ENCODE peak calls at places on chromosomes 13 and 19, in ten cellular contexts. S is left ventricle myocardium superior; N is iPS-NIHi11; T is endothelial cell; D is HFF-Myc; Z is cardiac fibroblast; G is stimulated activated CD4-positive, alpha-beta T cell treated with anti-CD3 and anti-CD28 coated beads, Interleukin-1b, Interleukin-23, amount 100 ng/mL, for 24 hours; X is mammary epithelial cell; O is uterus; U is NCI-H2029 treated with DMSO at 0.1 percent for 48 hours. B is an unnamed sample.
A peak's percentile ranks its signal among the peaks of the same experiment; 100 is the strongest.

GRCh38 chr13:66994097-66994496 is 236.0 kb downstream of the PCDH9 start:
- DNase-seq in S (peak; percentile 58), N (peak; percentile 80), T (peak; percentile 85), D (no peak), Z (peak; percentile 83), G (no peak), X (peak; percentile 66), O (no peak), U (no peak), B (no peak)

GRCh38 chr19:19634516-19635312 is 6.7 kb upstream of the LPAR2 start:
- DNase-seq in S (no peak), N (no peak), T (no peak), D (no peak), Z (no peak), G (no peak), X (no peak), O (no peak), U (no peak), B (no peak)

GRCh38 chr13:28013482-28013881 is 25.0 kb upstream of the URAD start:
- DNase-seq in S (no peak), N (no peak), T (no peak), D (no peak), Z (no peak), G (no peak), X (no peak), O (no peak), U (no peak), B (no peak)

GRCh38 chr19:1206733-1207301 is 1.2 kb downstream of the STK11 start:
- DNase-seq in S (no peak), N (no peak), T (no peak), D (no peak), Z (peak; percentile 16), G (no peak), X (no peak), O (no peak), U (no peak), B (no peak)

GRCh38 chr19:32830231-32831014 is 39.1 kb downstream of the SLC7A9 start:
- DNase-seq in S (no peak), N (no peak), T (no peak), D (no peak), Z (peak; percentile 33), G (no peak), X (no peak), O (no peak), U (no peak), B (no peak)

GRCh38 chr13:51562011-51562671 is 22.1 kb upstream of the WDFY2 start:
- DNase-seq in S (no peak), N (no peak), T (no peak), D (no peak), Z (no peak), G (no peak), X (no peak), O (no peak), U (no peak), B (no peak)

GRCh38 chr13:106657104-106657503 is 89.2 kb upstream of the ARGLU1 start:
- DNase-seq in S (no peak), N (no peak), T (no peak), D (no peak), Z (no peak), G (no peak), X (no peak), O (no peak), U (no peak), B (no peak)

GRCh38 chr13:106151056-106151699 is 384.3 kb downstream of the EFNB2 start:
- DNase-seq in S (no peak), N (peak; percentile 28), T (no peak), D (peak; percentile 79), Z (peak; percentile 97), G (no peak), X (peak; percentile 99), O (no peak), U (no peak), B (peak; percentile 35)

GRCh38 chr13:59543418-59543817 is 620.3 kb downstream of the DIAPH3 start:
- DNase-seq in S (no peak), N (no peak), T (no peak), D (no peak), Z (no peak), G (no peak), X (no peak), O (no peak), U (no peak), B (no peak)

GRCh38 chr13:38606697-38607096 is 80.2 kb upstream of the FREM2 start:
- DNase-seq in S (no peak), N (no peak), T (no peak), D (no peak), Z (no peak), G (no peak), X (no peak), O (no peak), U (no peak), B (no peak)

GRCh38 chr19:46586294-46586693 is 14.8 kb upstream of the CALM3 start:
- DNase-seq in S (no peak), N (no peak), T (no peak), D (no peak), Z (no peak), G (no peak), X (no peak), O (no peak), U (no peak), B (no peak)

GRCh38 chr13:73464758-73465628 is 406.2 kb downstream of the KLF5 start:
- DNase-seq in S (no peak), N (no peak), T (no peak), D (no peak), Z (no peak), G (no peak), X (no peak), O (no peak), U (no peak), B (no peak)

GRCh38 chr13:24124789-24125476 is 35.6 kb upstream of the SPATA13 start:
- DNase-seq in S (no peak), N (no peak), T (no peak), D (no peak), Z (no peak), G (no peak), X (no peak), O (no peak), U (no peak), B (no peak)

GRCh38 chr19:7869910-7870511 is 4.2 kb downstream of the PRR36 start:
- DNase-seq in S (peak; percentile 46), N (no peak), T (no peak), D (no peak), Z (peak; percentile 19), G (no peak), X (peak; percentile 41), O (peak; percentile 55), U (no peak), B (no peak)

GRCh38 chr19:16899566-16900075 is 10.8 kb downstream of the F2RL3 start:
- DNase-seq in S (peak; percentile 61), N (peak; percentile 75), T (peak; percentile 60), D (no peak), Z (peak; percentile 49), G (no peak), X (peak; percentile 27), O (no peak), U (no peak), B (no peak)

GRCh38 chr13:29956771-29957170 is 106.4 kb upstream of the UBL3 start:
- DNase-seq in S (no peak), N (no peak), T (no peak), D (no peak), Z (no peak), G (no peak), X (no peak), O (no peak), U (no peak), B (no peak)

GRCh38 chr19:17946965-17947784 is 14.4 kb downstream of the CCDC124 start:
- DNase-seq in S (peak; percentile 46), N (peak; percentile 49), T (no peak), D (no peak), Z (no peak), G (no peak), X (no peak), O (no peak), U (no peak), B (no peak)

GRCh38 chr19:34504809-34505291 is 23.3 kb downstream of the WTIP start:
- DNase-seq in S (no peak), N (peak; percentile 6), T (no peak), D (no peak), Z (no peak), G (no peak), X (no peak), O (no peak), U (no peak), B (no peak)

GRCh38 chr19:45402469-45403070 is 2.3 kb downstream of the PPP1R13L start:
- DNase-seq in S (peak; percentile 77), N (peak; percentile 77), T (peak; percentile 79), D (no peak), Z (peak; percentile 38), G (no peak), X (peak; percentile 78), O (no peak), U (no peak), B (no peak)

GRCh38 chr19:23440791-23441190 is 45.5 kb upstream of the ZNF91 start:
- DNase-seq in S (no peak), N (peak; percentile 16), T (no peak), D (no peak), Z (no peak), G (no peak), X (no peak), O (no peak), U (no peak), B (no peak)

GRCh38 chr13:52070929-52071523 is 46.5 kb downstream of the UTP14C start:
- DNase-seq in S (no peak), N (no peak), T (no peak), D (peak; percentile 10), Z (peak; percentile 61), G (peak; percentile 12), X (peak; percentile 46), O (no peak), U (no peak), B (no peak)

GRCh38 chr13:38684714-38685113 is 2.2 kb upstream of the FREM2 start:
- DNase-seq in S (no peak), N (no peak), T (no peak), D (no peak), Z (no peak), G (no peak), X (no peak), O (no peak), U (no peak), B (no peak)

GRCh38 chr19:45099465-45100201 is 6.7 kb downstream of the PPP1R37 start:
- DNase-seq in S (no peak), N (no peak), T (no peak), D (no peak), Z (no peak), G (no peak), X (peak; percentile 28), O (no peak), U (no peak), B (no peak)

GRCh38 chr13:111537115-111537728 is 216.8 kb downstream of the TEX29 start:
- DNase-seq in S (no peak), N (no peak), T (no peak), D (no peak), Z (no peak), G (no peak), X (no peak), O (no peak), U (no peak), B (no peak)

GRCh38 chr13:88000787-88001186 is 329.6 kb downstream of the SLITRK5 start:
- DNase-seq in S (no peak), N (no peak), T (no peak), D (no peak), Z (no peak), G (no peak), X (no peak), O (no peak), U (no peak), B (no peak)

GRCh38 chr13:112261924-112262323 is 114.2 kb upstream of the SPACA7 start:
- DNase-seq in S (no peak), N (no peak), T (no peak), D (no peak), Z (no peak), G (no peak), X (no peak), O (no peak), U (no peak), B (no peak)

GRCh38 chr13:101868585-101869469 is 416.4 kb downstream of the ITGBL1 start:
- DNase-seq in S (no peak), N (no peak), T (no peak), D (no peak), Z (no peak), G (no peak), X (no peak), O (no peak), U (peak; percentile 3), B (no peak)

GRCh38 chr19:39498262-39499081 is at the start of gene DLL3:
- DNase-seq in S (no peak), N (no peak), T (peak; percentile 33), D (no peak), Z (no peak), G (no peak), X (peak; percentile 10), O (no peak), U (peak; percentile 70), B (no peak)